ENCODE peak calls at places on chromosomes 13 and 19, in five cellular contexts. One of them, this sample, is unnamed.

GRCh38 chr13:113437408-113438010 is 15.8 kb downstream of the ADPRHL1 start:
- DNase-seq in H1: no peak
- DNase-seq in GM12878: no peak
- DNase-seq in HepG2: peak; percentile 76
- DNase-seq in K562: no peak
- DNase-seq in this sample: no peak

GRCh38 chr13:110914293-110915056 is 394 bp downstream of the ANKRD10 start:
- DNase-seq in HepG2: peak; percentile 58
- DNase-seq in GM12878: no peak
- DNase-seq in H1: no peak
- DNase-seq in K562: peak; percentile 77
- DNase-seq in this sample: peak; percentile 73

GRCh38 chr19:53394522-53394973 is 401 bp upstream of the ZNF765 start:
- DNase-seq in GM12878: peak; percentile 1
- DNase-seq in H1: no peak
- DNase-seq in HepG2: peak; percentile 48
- DNase-seq in K562: no peak
- DNase-seq in this sample: peak; percentile 84

GRCh38 chr19:33740811-33741396 is 55.8 kb upstream of the KCTD15 start:
- DNase-seq in K562: peak; percentile 63
- DNase-seq in HepG2: peak; percentile 31
- DNase-seq in GM12878: no peak
- DNase-seq in H1: peak; percentile 21
- DNase-seq in this sample: peak; percentile 92

GRCh38 chr19:17081672-17082630 is 6.4 kb downstream of the MYO9B start:
- DNase-seq in GM12878: no peak
- DNase-seq in H1: no peak
- DNase-seq in HepG2: no peak
- DNase-seq in K562: no peak
- DNase-seq in this sample: no peak

GRCh38 chr13:35630551-35631275 is 154.2 kb upstream of the MAB21L1 start:
- DNase-seq in K562: peak; percentile 12
- DNase-seq in GM12878: no peak
- DNase-seq in HepG2: peak; percentile 52
- DNase-seq in H1: no peak
- DNase-seq in this sample: peak; percentile 94

GRCh38 chr19:10006335-10006708 is 4.0 kb downstream of the COL5A3 start:
- DNase-seq in K562: no peak
- DNase-seq in GM12878: no peak
- DNase-seq in HepG2: no peak
- DNase-seq in H1: no peak
- DNase-seq in this sample: no peak

GRCh38 chr19:39147480-39147879 is 21.9 kb downstream of the PAK4 start:
- DNase-seq in H1: no peak
- DNase-seq in K562: no peak
- DNase-seq in HepG2: no peak
- DNase-seq in GM12878: no peak
- DNase-seq in this sample: no peak

GRCh38 chr13:106038752-106039151 is 496.7 kb downstream of the EFNB2 start:
- DNase-seq in K562: no peak
- DNase-seq in GM12878: no peak
- DNase-seq in HepG2: no peak
- DNase-seq in H1: no peak
- DNase-seq in this sample: no peak

GRCh38 chr13:37488682-37489081 is 109.9 kb downstream of the POSTN start:
- DNase-seq in K562: no peak
- DNase-seq in H1: no peak
- DNase-seq in HepG2: no peak
- DNase-seq in GM12878: no peak
- DNase-seq in this sample: no peak

GRCh38 chr19:5622465-5623396 is at the start of the genes SAFB and SAFB2:
- DNase-seq in K562: peak; percentile 100
- DNase-seq in HepG2: peak; percentile 98
- DNase-seq in GM12878: peak; percentile 99
- DNase-seq in H1: peak; percentile 100
- DNase-seq in this sample: peak; percentile 99

GRCh38 chr19:11196406-11197287 is 698 bp downstream of the KANK2 start:
- DNase-seq in H1: no peak
- DNase-seq in K562: peak; percentile 52
- DNase-seq in GM12878: no peak
- DNase-seq in HepG2: no peak
- DNase-seq in this sample: peak; percentile 61

GRCh38 chr19:14078406-14078805 is 5.8 kb downstream of the MISP3 start:
- DNase-seq in HepG2: no peak
- DNase-seq in H1: no peak
- DNase-seq in GM12878: no peak
- DNase-seq in K562: no peak
- DNase-seq in this sample: no peak

GRCh38 chr19:49820125-49820524 is 2.0 kb downstream of the MED25 start:
- DNase-seq in GM12878: no peak
- DNase-seq in HepG2: no peak
- DNase-seq in H1: no peak
- DNase-seq in K562: peak; percentile 74
- DNase-seq in this sample: no peak

GRCh38 chr13:34502621-34503020 is 439.4 kb upstream of the NBEA start:
- DNase-seq in HepG2: no peak
- DNase-seq in GM12878: no peak
- DNase-seq in H1: no peak
- DNase-seq in K562: no peak
- DNase-seq in this sample: no peak

GRCh38 chr19:57302020-57302465 is 18.2 kb upstream of the ZNF543 start:
- DNase-seq in HepG2: no peak
- DNase-seq in GM12878: no peak
- DNase-seq in K562: no peak
- DNase-seq in H1: no peak
- DNase-seq in this sample: no peak

GRCh38 chr19:55094456-55095259 is 19.0 kb downstream of the EPS8L1 start:
- DNase-seq in GM12878: no peak
- DNase-seq in K562: no peak
- DNase-seq in H1: no peak
- DNase-seq in HepG2: no peak
- DNase-seq in this sample: peak; percentile 88

GRCh38 chr13:26186995-26187394 is 35.1 kb downstream of the RNF6 start:
- DNase-seq in GM12878: no peak
- DNase-seq in K562: no peak
- DNase-seq in HepG2: no peak
- DNase-seq in H1: no peak
- DNase-seq in this sample: peak; percentile 31

GRCh38 chr19:56273563-56274117 is 1.1 kb downstream of the EDDM13 start:
- DNase-seq in GM12878: no peak
- DNase-seq in HepG2: no peak
- DNase-seq in H1: no peak
- DNase-seq in K562: no peak
- DNase-seq in this sample: no peak

GRCh38 chr19:48059331-48059730 is 15.5 kb upstream of the CABP5 start:
- DNase-seq in GM12878: no peak
- DNase-seq in K562: no peak
- DNase-seq in H1: no peak
- DNase-seq in HepG2: peak; percentile 7
- DNase-seq in this sample: no peak

GRCh38 chr19:16871870-16872269 is 16.9 kb upstream of the F2RL3 start:
- DNase-seq in GM12878: no peak
- DNase-seq in HepG2: no peak
- DNase-seq in K562: no peak
- DNase-seq in H1: no peak
- DNase-seq in this sample: no peak

GRCh38 chr19:47494211-47494547 is 10.2 kb upstream of the KPTN start:
- DNase-seq in HepG2: no peak
- DNase-seq in H1: no peak
- DNase-seq in K562: no peak
- DNase-seq in GM12878: no peak
- DNase-seq in this sample: no peak

GRCh38 chr19:17466487-17466850 is 3.9 kb upstream of the SLC27A1 start:
- DNase-seq in GM12878: no peak
- DNase-seq in K562: no peak
- DNase-seq in H1: no peak
- DNase-seq in HepG2: no peak
- DNase-seq in this sample: no peak

GRCh38 chr13:49134305-49134704 is 85.8 kb upstream of the MLNR start:
- DNase-seq in H1: no peak
- DNase-seq in K562: no peak
- DNase-seq in HepG2: no peak
- DNase-seq in GM12878: no peak
- DNase-seq in this sample: no peak

DNA sequence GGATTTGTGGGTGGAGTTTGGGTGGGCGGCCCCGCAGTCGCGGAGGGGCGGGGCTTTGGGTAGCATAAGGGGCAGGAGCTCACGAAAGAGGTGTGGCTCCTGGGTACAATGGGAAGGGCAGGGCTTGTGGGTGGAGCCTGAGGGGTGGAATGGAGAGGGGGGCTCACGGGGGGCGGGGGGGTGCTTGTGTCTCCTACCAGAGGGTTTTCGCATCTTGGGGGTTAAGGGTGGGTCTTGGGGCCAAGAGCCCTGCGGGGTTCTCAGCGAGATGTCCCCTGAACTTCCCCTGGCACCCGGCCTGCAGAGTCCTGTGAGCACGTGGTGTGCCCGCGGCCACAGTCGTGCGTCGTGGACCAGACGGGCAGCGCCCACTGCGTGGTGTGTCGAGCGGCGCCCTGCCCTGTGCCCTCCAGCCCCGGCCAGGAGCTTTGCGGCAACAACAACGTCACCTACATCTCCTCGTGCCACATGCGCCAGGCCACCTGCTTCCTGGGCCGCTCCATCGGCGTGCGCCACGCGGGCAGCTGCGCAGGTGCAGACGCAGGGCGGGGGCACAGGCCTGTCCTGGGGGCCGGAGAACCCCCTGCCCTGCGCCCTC is 4.9 kb downstream of the FSTL3 start:
- DNase-seq in HepG2: no peak
- DNase-seq in GM12878: no peak
- DNase-seq in H1: no peak
- DNase-seq in K562: peak; percentile 93
- DNase-seq in this sample: peak; percentile 96
- TF ChIP-seq CREB1 in HepG2: no peak
- TF ChIP-seq CREB1 in GM12878: no peak
- TF ChIP-seq CREB1 in H1: no peak
- TF ChIP-seq CREB1 in K562: no peak
- TF ChIP-seq CREB1 in this sample: no peak

DNA sequence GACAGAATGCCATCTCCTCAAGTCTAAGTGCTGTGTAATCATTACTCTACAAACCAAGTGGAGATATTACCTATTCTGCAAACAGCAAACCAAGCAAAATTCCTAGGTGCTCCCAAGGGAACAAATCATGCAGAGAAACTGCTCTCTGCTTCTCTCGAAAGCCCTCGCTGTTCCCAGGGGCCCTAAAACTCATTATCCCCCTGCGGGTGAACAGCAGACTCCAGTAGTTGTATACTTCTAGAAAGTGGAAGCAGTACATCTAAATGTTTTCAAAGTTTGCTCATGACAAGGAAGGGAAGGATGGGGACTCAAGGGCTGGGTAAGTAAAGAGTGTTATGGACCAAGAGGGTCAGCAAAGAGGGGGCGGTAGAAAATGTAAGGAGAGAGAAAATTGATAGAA is 3.2 kb downstream of the DLEU7 start:
- DNase-seq in HepG2: no peak
- DNase-seq in GM12878: no peak
- DNase-seq in H1: no peak
- DNase-seq in K562: no peak
- DNase-seq in this sample: no peak
- H3K4me3 ChIP-seq in HepG2: no peak overlapping the region
- H3K4me3 ChIP-seq in GM12878: no peak overlapping the region
- H3K4me3 ChIP-seq in H1: no peak overlapping the region
- H3K4me3 ChIP-seq in K562: no peak overlapping the region
- H3K4me3 ChIP-seq in this sample: no peak overlapping the region

DNA sequence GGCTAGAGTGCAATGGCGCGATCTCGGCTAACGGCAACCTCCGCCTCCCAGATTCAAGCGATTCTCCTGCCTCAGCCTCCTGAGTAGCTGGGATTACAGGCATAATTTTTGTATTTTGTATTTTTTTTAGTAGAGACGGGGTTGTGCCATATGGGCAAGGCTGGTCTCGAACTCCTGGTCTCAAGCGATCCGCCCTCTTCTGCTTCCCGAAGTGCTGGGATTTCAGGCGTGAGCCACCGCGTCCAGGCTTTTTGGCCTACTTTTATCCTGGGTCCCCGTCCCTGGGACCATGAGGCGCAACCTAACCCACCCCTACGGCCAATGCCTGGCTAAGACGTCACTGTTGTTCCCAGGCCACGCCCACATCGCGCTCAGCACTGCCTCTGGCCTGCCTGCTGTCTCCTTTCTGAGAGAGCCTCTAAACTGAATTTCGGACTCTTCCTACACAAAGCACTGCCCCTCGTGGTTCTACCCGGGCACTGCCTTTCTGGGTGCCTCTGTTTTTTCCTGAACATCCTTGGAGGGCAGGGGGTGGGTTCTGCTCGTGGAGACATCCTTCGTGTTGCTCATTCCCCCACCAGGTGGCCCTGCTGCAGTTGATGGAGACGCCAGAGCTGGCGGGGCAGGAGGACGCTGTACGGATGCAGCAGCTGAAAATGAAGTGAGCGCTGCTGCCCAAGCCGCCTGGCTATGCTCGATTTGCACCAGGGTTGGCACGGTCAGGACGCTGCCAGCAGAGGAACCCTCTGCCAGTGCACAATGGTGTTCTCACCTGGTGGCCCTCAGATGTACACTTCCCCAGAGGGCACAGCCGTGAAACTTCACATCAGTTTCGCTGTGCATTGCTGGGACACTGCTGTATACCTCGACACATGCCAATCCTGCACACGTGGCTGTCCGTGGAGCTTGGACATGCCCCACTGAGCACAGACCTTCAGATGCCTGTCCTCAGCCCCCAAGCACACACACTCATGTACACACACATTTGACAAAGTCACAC is 2.0 kb downstream of the REX1BD start:
- DNase-seq in HepG2: peak; percentile 76
- DNase-seq in GM12878: no peak
- DNase-seq in K562: peak; percentile 94
- DNase-seq in H1: peak; percentile 93
- DNase-seq in this sample: peak; percentile 99
- TF ChIP-seq CREB1 in HepG2: no peak
- TF ChIP-seq CREB1 in GM12878: no peak
- TF ChIP-seq CREB1 in K562: peak; percentile 71
- TF ChIP-seq CREB1 in H1: peak; percentile 83
- TF ChIP-seq CREB1 in this sample: peak; percentile 85

GRCh38 chr13:75178436-75178835 is 303.5 kb downstream of the TBC1D4 start:
- DNase-seq in H1: no peak
- DNase-seq in GM12878: no peak
- DNase-seq in HepG2: no peak
- DNase-seq in K562: no peak
- DNase-seq in this sample: no peak

GRCh38 chr13:75186384-75186783 is 295.6 kb downstream of the TBC1D4 start:
- DNase-seq in GM12878: no peak
- DNase-seq in HepG2: no peak
- DNase-seq in K562: no peak
- DNase-seq in H1: no peak
- DNase-seq in this sample: no peak

GRCh38 chr13:75180805-75181455 is 301.0 kb downstream of the TBC1D4 start:
- DNase-seq in K562: no peak
- DNase-seq in HepG2: no peak
- DNase-seq in GM12878: no peak
- DNase-seq in H1: no peak
- DNase-seq in this sample: no peak

GRCh38 chr13:75181906-75182305 is 300.1 kb downstream of the TBC1D4 start:
- DNase-seq in HepG2: no peak
- DNase-seq in GM12878: no peak
- DNase-seq in K562: no peak
- DNase-seq in H1: no peak
- DNase-seq in this sample: no peak
- H3K4me3 ChIP-seq in HepG2: no peak overlapping the region
- H3K4me3 ChIP-seq in GM12878: no peak overlapping the region
- H3K4me3 ChIP-seq in K562: no peak overlapping the region
- H3K4me3 ChIP-seq in H1: no peak overlapping the region
- H3K4me3 ChIP-seq in this sample: no peak overlapping the region

GRCh38 chr13:100646030-100646673 is 28.4 kb downstream of the TMTC4 start:
- DNase-seq in K562: peak; percentile 30
- DNase-seq in H1: no peak
- DNase-seq in GM12878: no peak
- DNase-seq in HepG2: peak; percentile 28
- DNase-seq in this sample: peak; percentile 76
- TF ChIP-seq CREB1 in K562: no peak
- TF ChIP-seq CREB1 in H1: no peak
- TF ChIP-seq CREB1 in GM12878: no peak
- TF ChIP-seq CREB1 in HepG2: no peak
- TF ChIP-seq CREB1 in this sample: no peak